ENCODE peak calls at places on chromosomes 1 and 21, in nine cellular contexts. F, K, S, B, I, Z, L, D and A are unnamed samples.

GRCh38 chr1:67532452-67533216 is 102.4 kb upstream of the SERBP1 start:
- DNase-seq in F (peak; percentile 33), K (no peak), S (no peak), B (peak; percentile 91), I (peak; percentile 64), Z (peak; percentile 86), L (peak; percentile 51), D (peak; percentile 88), A (peak; percentile 2)

GRCh38 chr1:181872562-181872961 is 188.9 kb downstream of the ZNF648 start:
- DNase-seq in F (no peak), K (no peak), S (no peak), B (no peak), I (no peak), Z (no peak), L (no peak), D (no peak), A (no peak)

GRCh38 chr1:64515427-64515826 is 45.5 kb downstream of the CACHD1 start:
- DNase-seq in F (peak; percentile 9), K (no peak), S (no peak), B (peak; percentile 69), I (peak; percentile 73), Z (peak; percentile 63), L (no peak), D (no peak), A (no peak)

GRCh38 chr1:3943123-3943431 is 43.0 kb upstream of the C1orf174 start:
- DNase-seq in F (no peak), K (no peak), S (no peak), B (no peak), I (no peak), Z (no peak), L (no peak), D (no peak), A (no peak)

GRCh38 chr1:162993866-162994265 is 75.3 kb upstream of the RGS4 start:
- DNase-seq in F (no peak), K (no peak), S (no peak), B (no peak), I (no peak), Z (no peak), L (no peak), D (no peak), A (no peak)

GRCh38 chr1:244347942-244348341 is 103.8 kb downstream of the ADSS2 start:
- DNase-seq in F (no peak), K (no peak), S (peak; percentile 31), B (peak; percentile 33), I (peak; percentile 29), Z (no peak), L (no peak), D (peak; percentile 87), A (no peak)

GRCh38 chr1:225834417-225835329 is 24.7 kb downstream of the EPHX1 start:
- DNase-seq in F (no peak), K (no peak), S (no peak), B (peak; percentile 52), I (no peak), Z (peak; percentile 91), L (no peak), D (no peak), A (no peak)

GRCh38 chr1:99548924-99549605 is 96.8 kb upstream of the PALMD start:
- DNase-seq in F (no peak), K (no peak), S (no peak), B (peak; percentile 41), I (no peak), Z (no peak), L (no peak), D (no peak), A (no peak)

GRCh38 chr21:41701749-41702148 is 65.1 kb downstream of the RIPK4 start:
- DNase-seq in F (no peak), K (no peak), S (no peak), B (peak; percentile 8), I (no peak), Z (no peak), L (no peak), D (no peak), A (no peak)

GRCh38 chr21:28492127-28492526 is 500.6 kb downstream of the LTN1 start:
- DNase-seq in F (no peak), K (no peak), S (no peak), B (no peak), I (no peak), Z (no peak), L (no peak), D (no peak), A (no peak)

GRCh38 chr1:67987046-67987799 is 63.2 kb downstream of the DIRAS3 start:
- DNase-seq in F (no peak), K (no peak), S (no peak), B (peak; percentile 96), I (no peak), Z (peak; percentile 32), L (no peak), D (no peak), A (no peak)

GRCh38 chr21:15141236-15141970 is 76.6 kb upstream of the NRIP1 start:
- DNase-seq in F (no peak), K (no peak), S (no peak), B (no peak), I (peak; percentile 86), Z (no peak), L (no peak), D (no peak), A (no peak)

GRCh38 chr1:32965251-32965643 is 638 bp upstream of the RNF19B start:
- DNase-seq in F (no peak), K (no peak), S (no peak), B (no peak), I (no peak), Z (no peak), L (no peak), D (no peak), A (no peak)

GRCh38 chr1:150895618-150896017 is 8.7 kb downstream of the CTXND2 start:
- DNase-seq in F (no peak), K (no peak), S (no peak), B (peak; percentile 49), I (no peak), Z (no peak), L (no peak), D (peak; percentile 41), A (no peak)

GRCh38 chr1:116504308-116505156 is 66.3 kb downstream of the CD58 start:
- DNase-seq in F (peak; percentile 48), K (peak; percentile 57), S (no peak), B (peak; percentile 62), I (no peak), Z (peak; percentile 48), L (peak; percentile 86), D (peak; percentile 91), A (peak; percentile 91)

GRCh38 chr1:208851376-208851775 is 607.2 kb upstream of the PLXNA2 start:
- DNase-seq in F (no peak), K (no peak), S (no peak), B (no peak), I (no peak), Z (no peak), L (no peak), D (no peak), A (no peak)

GRCh38 chr1:198001776-198002408 is 84.7 kb downstream of the LHX9 start:
- DNase-seq in F (no peak), K (no peak), S (no peak), B (peak; percentile 64), I (no peak), Z (peak; percentile 3), L (no peak), D (no peak), A (no peak)